ENCODE peak calls at places on chromosomes 16 and 17, in four cellular contexts. P is thoracic aorta, K is aorta, X is transverse colon. L is an unnamed sample.

GRCh38 chr16:84730406-84731106 is 30.8 kb downstream of the USP10 start:
- DNase-seq in K (no peak), X (peak; percentile 69), P (no peak), L (peak; percentile 58)

GRCh38 chr16:48193846-48194245 is 38.1 kb upstream of the ABCC12 start:
- DNase-seq in K (no peak), P (no peak), X (no peak), L (no peak)

GRCh38 chr16:48081656-48082055 is 74.1 kb downstream of the ABCC12 start:
- DNase-seq in K (no peak), P (no peak), X (no peak), L (no peak)

GRCh38 chr17:5584383-5584951 is at the start of gene NLRP1:
- DNase-seq in X (peak; percentile 89), P (peak; percentile 83), K (peak; percentile 95), L (peak; percentile 98)

GRCh38 chr16:27222499-27223225 is 19.3 kb downstream of the KDM8 start:
- DNase-seq in X (peak; percentile 29), K (no peak), P (no peak), L (no peak)

GRCh38 chr16:69741951-69742904 is 12.5 kb downstream of the NOB1 start:
- DNase-seq in P (no peak), K (peak; percentile 91), X (peak; percentile 92), L (peak; percentile 30)

GRCh38 chr17:74147966-74148365 is 55.5 kb upstream of the RPL38 start:
- DNase-seq in K (no peak), X (no peak), P (no peak), L (no peak)

GRCh38 chr17:75778861-75779249 is 5.8 kb upstream of the UNK start:
- DNase-seq in X (peak; percentile 70), K (no peak), P (no peak), L (peak; percentile 48)

GRCh38 chr17:75722542-75723095 is 1.4 kb downstream of the ITGB4 start:
- DNase-seq in K (no peak), X (no peak), P (no peak), L (no peak)

GRCh38 chr17:10518271-10519037 is at the start of gene MYH1:
- DNase-seq in X (no peak), K (no peak), P (no peak), L (no peak)

GRCh38 chr17:63366238-63366561 is 79.9 kb downstream of the CYB561 start:
- DNase-seq in X (no peak), P (no peak), K (no peak), L (no peak)

GRCh38 chr16:71357681-71358080 is 842 bp upstream of the CALB2 start:
- DNase-seq in P (no peak), X (no peak), K (no peak), L (no peak)

GRCh38 chr17:17439971-17440843 is 36.6 kb upstream of the MED9 start:
- DNase-seq in X (peak; percentile 73), K (no peak), P (no peak), L (peak; percentile 73)

GRCh38 chr16:31476305-31477219 is 4.6 kb downstream of the TGFB1I1 start:
- DNase-seq in K (peak; percentile 89), P (no peak), X (peak; percentile 96), L (peak; percentile 97)
- H3K4me3 ChIP-seq in K (no peak overlapping the region), P (peak overlapping the region; percentile 59), X (peak overlapping the region; percentile 40), L (peak overlapping the region; percentile 49)

GRCh38 chr17:41772586-41773189 is 13.8 kb downstream of the JUP start:
- DNase-seq in X (peak; percentile 58), P (no peak), K (no peak), L (peak; percentile 76)

GRCh38 chr17:41773731-41774193 is 12.7 kb downstream of the JUP start:
- DNase-seq in P (no peak), K (no peak), X (peak; percentile 23), L (no peak)

GRCh38 chr17:41771389-41772206 is 14.9 kb downstream of the JUP start:
- DNase-seq in P (no peak), X (peak; percentile 20), K (no peak), L (no peak)

GRCh38 chr17:41772218-41772585 is 14.3 kb downstream of the JUP start:
- DNase-seq in X (peak; percentile 90), K (no peak), P (no peak), L (peak; percentile 84)

GRCh38 chr17:41773190-41773588 is 13.3 kb downstream of the JUP start:
- DNase-seq in K (peak; percentile 86), P (no peak), X (peak; percentile 93), L (peak; percentile 94)
- H3K4me1 ChIP-seq in K (no peaks in the 10 kb centered on the region), P (peaks cover 48% of the 10 kb centered on the region), X (peaks cover 69% of the 10 kb centered on the region), L (peaks cover 26% of the 10 kb centered on the region)

GRCh38 chr17:36547776-36548175 is 3.1 kb downstream of the GGNBP2 start:
- DNase-seq in K (no peak), P (no peak), X (no peak), L (no peak)
- H3K4me3 ChIP-seq in K (no peak overlapping the region), P (no peak overlapping the region), X (no peak overlapping the region), L (peak overlapping the region; percentile 91)

GRCh38 chr16:10937068-10937859 is 5.0 kb downstream of the DEXI start:
- DNase-seq in K (peak; percentile 71), P (no peak), X (no peak), L (no peak)

GRCh38 chr16:10936585-10936984 is 5.7 kb downstream of the DEXI start:
- DNase-seq in P (no peak), X (no peak), K (peak; percentile 52), L (no peak)

GRCh38 chr16:10934325-10935107 is 7.8 kb downstream of the DEXI start:
- DNase-seq in P (no peak), X (no peak), K (peak; percentile 71), L (no peak)

GRCh38 chr16:10933865-10934264 is 8.4 kb downstream of the DEXI start:
- DNase-seq in K (peak; percentile 54), P (no peak), X (no peak), L (no peak)

DNA sequence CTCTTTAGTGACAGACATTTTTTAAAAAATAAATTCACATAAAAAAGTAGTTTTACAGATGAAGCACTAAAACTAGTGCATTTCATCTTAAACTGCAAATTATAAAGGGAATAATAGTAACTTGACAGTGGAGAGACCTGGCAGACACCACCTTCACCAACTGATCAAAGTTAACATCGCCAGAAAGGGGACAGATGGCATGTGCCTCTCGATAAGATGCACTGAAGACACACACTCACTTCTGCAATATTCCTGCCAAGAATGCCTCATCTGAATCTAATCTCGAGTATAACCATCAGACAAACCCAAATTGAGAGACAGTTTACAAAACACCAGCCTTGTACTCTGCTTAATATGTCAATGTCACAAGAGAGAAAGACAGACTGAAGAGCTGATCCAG is 6.8 kb downstream of the DEXI start:
- DNase-seq in P (no peak), X (no peak), K (no peak), L (no peak)
- H3K4me1 ChIP-seq in P (peaks cover 85% of the 10 kb centered on the region), X (peaks cover 63% of the 10 kb centered on the region), K (peaks cover 14% of the 10 kb centered on the region), L (peaks cover 3% of the 10 kb centered on the region)

GRCh38 chr17:27180322-27180721 is 113.6 kb upstream of the WSB1 start:
- DNase-seq in P (no peak), K (no peak), X (no peak), L (no peak)
- H3K4me3 ChIP-seq in P (no peak overlapping the region), K (no peak overlapping the region), X (no peak overlapping the region), L (no peak overlapping the region)

DNA sequence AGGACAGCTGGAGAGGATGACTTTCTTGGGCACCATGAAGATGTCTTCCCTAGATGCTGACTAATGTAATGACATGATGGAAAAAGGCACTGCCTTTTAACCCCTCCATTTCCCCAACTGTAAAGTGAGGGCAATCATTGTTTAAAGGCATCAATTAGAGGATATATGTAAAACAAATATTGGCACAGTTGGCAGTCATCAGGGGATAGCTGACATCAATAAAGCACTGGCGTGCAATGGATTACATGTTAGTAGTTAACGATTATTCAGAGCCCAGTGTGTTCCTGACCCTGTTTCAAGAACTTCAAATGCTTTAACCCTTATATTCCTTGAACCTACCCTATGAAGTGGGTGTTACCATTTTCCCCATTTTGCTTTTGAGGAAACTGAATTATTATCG is 100.7 kb downstream of the TMEM114 start:
- DNase-seq in X (no peak), K (no peak), P (no peak), L (no peak)
- H3K4me1 ChIP-seq in X (no peaks in the 10 kb centered on the region), K (no peaks in the 10 kb centered on the region), P (no peaks in the 10 kb centered on the region), L (no peaks in the 10 kb centered on the region)

DNA sequence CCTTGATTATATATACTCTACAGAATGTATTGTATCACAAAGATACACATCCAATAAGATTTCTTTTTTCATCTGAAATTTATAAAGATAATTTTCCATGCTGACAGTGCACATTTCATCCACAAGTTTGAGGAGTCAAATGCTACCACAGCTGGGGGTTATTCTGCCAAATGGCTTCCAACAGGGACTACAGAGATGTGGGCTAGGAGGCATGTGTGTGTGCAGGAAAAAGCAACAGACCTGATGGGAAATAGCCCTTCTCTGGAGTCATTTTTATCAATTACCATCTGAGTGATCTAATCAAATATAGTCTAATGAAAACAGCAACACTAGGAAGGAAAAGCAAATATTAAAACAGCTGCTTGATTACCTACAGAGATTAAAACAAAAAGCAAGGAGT is 290.5 kb downstream of the CEP112 start:
- DNase-seq in X (no peak), P (no peak), K (no peak), L (no peak)
- H3K4me3 ChIP-seq in X (no peak overlapping the region), P (no peak overlapping the region), K (no peak overlapping the region), L (no peak overlapping the region)

GRCh38 chr17:44774271-44775135 is 15.7 kb downstream of the ADAM11 start:
- DNase-seq in K (peak; percentile 97), X (peak; percentile 90), P (peak; percentile 58), L (peak; percentile 92)
- H3K4me1 ChIP-seq in K (no peaks in the 10 kb centered on the region), X (peaks cover 23% of the 10 kb centered on the region), P (peaks cover 21% of the 10 kb centered on the region), L (peaks cover 8% of the 10 kb centered on the region)

DNA sequence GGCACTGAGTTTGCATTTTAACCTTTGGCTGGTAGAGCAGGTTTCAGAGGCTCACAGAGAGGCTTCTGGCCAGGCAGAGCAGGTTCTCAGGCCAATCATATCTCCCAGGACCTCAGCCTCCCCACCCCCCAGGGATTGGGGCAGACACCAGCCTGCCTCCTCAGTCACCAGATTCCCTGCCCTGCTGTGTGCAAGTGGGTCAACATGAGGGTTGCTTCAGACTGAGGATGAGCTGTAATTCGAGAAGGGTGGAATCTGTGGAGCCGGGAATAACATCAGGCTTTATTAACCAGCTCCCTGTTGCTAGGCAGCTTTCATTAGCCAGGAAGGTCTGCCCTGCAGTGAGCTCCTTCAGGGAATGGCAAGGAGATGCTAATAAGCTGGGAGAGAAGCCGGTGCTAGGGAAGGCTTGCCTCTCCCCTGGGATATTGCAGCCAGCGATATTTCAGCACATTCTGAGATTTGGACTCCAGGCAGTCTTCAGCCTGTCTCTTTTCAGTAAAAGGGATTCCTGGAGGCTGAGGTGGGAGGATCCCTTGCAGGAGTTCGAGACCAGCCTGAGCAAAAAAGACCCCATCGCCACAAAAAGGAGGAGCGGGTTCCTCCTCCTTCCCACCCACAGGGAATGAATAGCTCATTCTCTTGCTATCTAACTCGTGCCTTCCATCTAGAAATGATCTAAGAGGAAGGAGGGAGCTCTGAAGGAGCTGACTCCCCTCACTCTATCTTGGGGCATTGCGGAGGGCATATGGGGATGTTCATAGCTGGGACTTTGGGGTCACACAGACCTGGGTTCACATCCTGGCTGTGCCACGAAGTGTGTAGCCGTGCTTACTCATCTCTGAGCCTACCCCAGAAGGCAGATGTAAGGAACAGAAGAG is 10.7 kb downstream of the SGSM2 start:
- DNase-seq in K (no peak), X (peak; percentile 54), P (no peak), L (peak; percentile 61)
- H3K4me3 ChIP-seq in K (no peak overlapping the region), X (no peak overlapping the region), P (no peak overlapping the region), L (no peak overlapping the region)

L was measured in Peyer's patch.